ENCODE peak calls at places on chromosome 13, in four cellular contexts. P is IMR-90; O is activated naive CD4-positive, alpha-beta T cell; I is AG09309. K is an unnamed sample.
A peak's percentile ranks its signal among the peaks of the same experiment; 100 is the strongest.

GRCh38 chr13:29937836-29938235 is 87.4 kb upstream of the UBL3 start:
- DNase-seq in I (no peak), O (no peak), P (no peak), K (no peak)

GRCh38 chr13:48778551-48779088 is 124.9 kb downstream of the CYSLTR2 start:
- DNase-seq in O (no peak), P (no peak), I (no peak), K (no peak)

GRCh38 chr13:113476811-113477210 is 13.7 kb downstream of the DCUN1D2 start:
- DNase-seq in I (no peak), O (no peak), P (no peak), K (no peak)

GRCh38 chr13:41919741-41920487 is 41.0 kb downstream of the VWA8 start:
- DNase-seq in O (no peak), I (no peak), P (no peak), K (no peak)

GRCh38 chr13:50224534-50224933 is 209.3 kb downstream of the KCNRG start:
- DNase-seq in P (peak; percentile 51), O (no peak), I (peak; percentile 18), K (no peak)

GRCh38 chr13:100156786-100157185 is 67.9 kb downstream of the PCCA start:
- DNase-seq in P (no peak), O (no peak), I (peak; percentile 13), K (no peak)

GRCh38 chr13:50679321-50679720 is 164.2 kb downstream of the DLEU7 start:
- DNase-seq in P (no peak), O (no peak), I (peak; percentile 39), K (no peak)

GRCh38 chr13:71169125-71169524 is 697.9 kb downstream of the DACH1 start:
- DNase-seq in I (no peak), P (no peak), O (no peak), K (no peak)

GRCh38 chr13:47831265-47831664 is 169.8 kb downstream of the SUCLA2 start:
- DNase-seq in O (no peak), I (no peak), P (peak; percentile 23), K (no peak)

GRCh38 chr13:60274664-60275063 is 110.9 kb upstream of the DIAPH3 start:
- DNase-seq in I (no peak), O (no peak), P (no peak), K (no peak)

GRCh38 chr13:98443329-98443728 is 133.6 kb downstream of the STK24 start:
- DNase-seq in P (peak; percentile 92), O (no peak), I (peak; percentile 55), K (no peak)

GRCh38 chr13:41827507-41828213 is 133.2 kb downstream of the VWA8 start:
- DNase-seq in O (no peak), P (peak; percentile 94), I (peak; percentile 80), K (no peak)

GRCh38 chr13:37621811-37622361 is 23.3 kb upstream of the POSTN start:
- DNase-seq in P (peak; percentile 84), I (peak; percentile 78), O (no peak), K (no peak)

GRCh38 chr13:112894673-112895481 is 74.1 kb upstream of the MCF2L start:
- DNase-seq in O (no peak), I (no peak), P (no peak), K (no peak)

GRCh38 chr13:98925949-98926348 is 51.9 kb downstream of the DOCK9 start:
- DNase-seq in I (no peak), O (no peak), P (no peak), K (no peak)

GRCh38 chr13:79917628-79918027 is 423.3 kb downstream of the SPRY2 start:
- DNase-seq in O (no peak), I (no peak), P (no peak), K (no peak)

GRCh38 chr13:51125495-51126226 is 14.6 kb upstream of the C13orf42 start:
- DNase-seq in I (peak; percentile 17), O (no peak), P (peak; percentile 54), K (no peak)

GRCh38 chr13:47959468-47960088 is 41.5 kb downstream of the SUCLA2 start:
- DNase-seq in I (no peak), P (no peak), O (no peak), K (no peak)

GRCh38 chr13:42107006-42107405 is 58.6 kb downstream of the DGKH start:
- DNase-seq in O (no peak), P (no peak), I (no peak), K (no peak)

GRCh38 chr13:43815204-43815603 is 28.4 kb upstream of the ENOX1 start:
- DNase-seq in O (no peak), P (peak; percentile 88), I (no peak), K (no peak)

GRCh38 chr13:113022391-113023216 is 53.6 kb downstream of the MCF2L start:
- DNase-seq in I (no peak), O (no peak), P (no peak), K (no peak)

GRCh38 chr13:99150575-99151370 is 49.9 kb upstream of the UBAC2 start:
- DNase-seq in O (no peak), I (peak; percentile 76), P (peak; percentile 27), K (no peak)

GRCh38 chr13:46535002-46535401 is 18.0 kb upstream of the LRCH1 start:
- DNase-seq in I (no peak), O (no peak), P (no peak), K (no peak)

GRCh38 chr13:75294110-75294509 is 187.9 kb downstream of the TBC1D4 start:
- DNase-seq in I (no peak), O (no peak), P (no peak), K (no peak)

GRCh38 chr13:39410089-39410901 is 192.7 kb downstream of the LHFPL6 start:
- DNase-seq in P (peak; percentile 60), O (no peak), I (peak; percentile 55), K (no peak)

GRCh38 chr13:109625156-109625555 is 161.2 kb downstream of the IRS2 start:
- DNase-seq in P (no peak), I (no peak), O (no peak), K (no peak)

GRCh38 chr13:27006519-27007161 is 165.0 kb downstream of the USP12 start:
- DNase-seq in O (no peak), I (no peak), P (peak; percentile 12), K (no peak)

GRCh38 chr13:23322353-23323336 is 110.9 kb downstream of the SACS start:
- DNase-seq in I (no peak), O (no peak), P (peak; percentile 6), K (no peak)

GRCh38 chr13:106034201-106034600 is 501.3 kb downstream of the EFNB2 start:
- DNase-seq in O (no peak), I (peak; percentile 5), P (no peak), K (no peak)

GRCh38 chr13:108985166-108985565 is 355.8 kb downstream of the MYO16 start:
- DNase-seq in I (peak; percentile 54), O (no peak), P (no peak), K (no peak)

GRCh38 chr13:25046985-25047660 is 48.8 kb upstream of the PABPC3 start:
- DNase-seq in I (no peak), P (peak; percentile 18), O (no peak), K (no peak)

GRCh38 chr13:110509478-110509926 is 52.0 kb downstream of the RAB20 start:
- DNase-seq in O (no peak), P (peak; percentile 41), I (no peak), K (no peak)

GRCh38 chr13:87080100-87080779 is 590.9 kb upstream of the SLITRK5 start:
- DNase-seq in O (no peak), P (no peak), I (no peak), K (no peak)

GRCh38 chr13:33868343-33868994 is 50.5 kb downstream of the RFC3 start:
- DNase-seq in O (no peak), P (no peak), I (no peak), K (no peak)

GRCh38 chr13:48873598-48873997 is 102.1 kb upstream of the FNDC3A start:
- DNase-seq in O (no peak), P (peak; percentile 59), I (no peak), K (no peak)

GRCh38 chr13:77533875-77534788 is 1.4 kb upstream of the SCEL start:
- DNase-seq in P (no peak), O (no peak), I (no peak), K (no peak)